ENCODE peak calls at places on chromosomes 6 and 20, in six cellular contexts. N, F, S, A, Y and D are unnamed samples.

GRCh38 chr20:5569021-5569420 is 181.2 kb upstream of the SHLD1 start:
- DNase-seq in Y (no peak), N (no peak), A (no peak), F (peak; percentile 25), S (peak; percentile 33), D (peak; percentile 27)

GRCh38 chr6:137363805-137364138 is 130.4 kb downstream of the OLIG3 start:
- DNase-seq in A (no peak), F (peak; percentile 60), N (no peak), Y (no peak), S (peak; percentile 3), D (no peak)

GRCh38 chr6:107202876-107203468 is 87.7 kb upstream of the BEND3 start:
- DNase-seq in Y (peak; percentile 37), S (no peak), F (no peak), A (no peak), N (no peak), D (no peak)

GRCh38 chr6:113560908-113561307 is 296.2 kb upstream of the MARCKS start:
- DNase-seq in S (no peak), Y (no peak), F (peak; percentile 51), A (no peak), N (no peak), D (no peak)

GRCh38 chr6:3546121-3546520 is 89.3 kb upstream of the SLC22A23 start:
- DNase-seq in A (no peak), F (no peak), S (no peak), N (no peak), Y (no peak), D (no peak)

GRCh38 chr20:57481281-57481711 is 43.6 kb downstream of the CTCFL start:
- DNase-seq in Y (no peak), A (no peak), N (peak; percentile 44), S (no peak), F (no peak), D (no peak)

GRCh38 chr6:87029711-87030314 is 65.1 kb downstream of the CGA start:
- DNase-seq in Y (no peak), S (peak; percentile 9), F (peak; percentile 46), A (peak; percentile 53), N (no peak), D (peak; percentile 28)

GRCh38 chr6:31483392-31483791 is 14.6 kb upstream of the MICB start:
- DNase-seq in A (no peak), N (peak; percentile 1), S (no peak), Y (no peak), F (no peak), D (no peak)

GRCh38 chr6:34070315-34071110 is 75.4 kb downstream of the GRM4 start:
- DNase-seq in Y (no peak), F (no peak), S (no peak), N (no peak), A (no peak), D (no peak)

GRCh38 chr6:157681041-157681650 is 141.9 kb upstream of the SNX9 start:
- DNase-seq in F (no peak), N (peak; percentile 34), A (no peak), Y (no peak), S (no peak), D (no peak)

GRCh38 chr6:41074692-41075436 is 2.1 kb downstream of the NFYA start:
- DNase-seq in Y (no peak), S (no peak), A (no peak), F (no peak), N (no peak), D (no peak)

GRCh38 chr6:30612213-30612612 is 4.8 kb downstream of the PPP1R10 start:
- DNase-seq in Y (no peak), A (no peak), F (peak; percentile 46), S (no peak), N (no peak), D (no peak)

GRCh38 chr6:96521267-96521624 is 360 bp upstream of the UFL1 start:
- DNase-seq in Y (no peak), S (peak; percentile 2), A (no peak), N (no peak), F (no peak), D (no peak)

GRCh38 chr20:36847009-36847709 is 28.8 kb upstream of the TLDC2 start:
- DNase-seq in S (no peak), Y (no peak), F (peak; percentile 77), N (peak; percentile 77), A (peak; percentile 55), D (no peak)

GRCh38 chr20:24007073-24007595 is 18.6 kb upstream of the GGTLC1 start:
- DNase-seq in S (no peak), A (no peak), N (no peak), Y (no peak), F (no peak), D (no peak)